ENCODE peak calls at places on chromosomes 6 and 20, in eight cellular contexts. H, V, S, D, Y, A, X and P are unnamed samples.

GRCh38 chr20:10492065-10492464 is 57.0 kb downstream of the SLX4IP start:
- DNase-seq in H (no peak), V (no peak), S (no peak), D (no peak), Y (no peak), A (no peak), X (no peak), P (no peak)

GRCh38 chr6:155106456-155107107 is 111.5 kb downstream of the TIAM2 start:
- DNase-seq in H (no peak), V (no peak), S (no peak), D (no peak), Y (no peak), A (no peak), X (no peak), P (no peak)

GRCh38 chr20:53872561-53873248 is 197.7 kb downstream of the BCAS1 start:
- DNase-seq in H (no peak), V (peak; percentile 74), S (no peak), D (no peak), Y (no peak), A (no peak), X (peak; percentile 61), P (no peak)

GRCh38 chr6:33708516-33709204 is 2.8 kb downstream of the UQCC2 start:
- DNase-seq in H (no peak), V (no peak), S (no peak), D (no peak), Y (no peak), A (no peak), X (no peak), P (no peak)

GRCh38 chr6:125868996-125869395 is 78.2 kb downstream of the NCOA7 start:
- DNase-seq in H (peak; percentile 63), V (no peak), S (peak; percentile 53), D (no peak), Y (no peak), A (no peak), X (no peak), P (peak; percentile 73)

GRCh38 chr6:157233686-157234085 is 89.6 kb downstream of the TMEM242 start:
- DNase-seq in H (no peak), V (no peak), S (no peak), D (no peak), Y (no peak), A (no peak), X (no peak), P (peak; percentile 13)

GRCh38 chr6:53706525-53706924 is 41.0 kb upstream of the KLHL31 start:
- DNase-seq in H (no peak), V (no peak), S (no peak), D (no peak), Y (no peak), A (no peak), X (no peak), P (no peak)

GRCh38 chr6:140393665-140394064 is 1019.2 kb upstream of the CITED2 start:
- DNase-seq in H (no peak), V (no peak), S (no peak), D (no peak), Y (no peak), A (no peak), X (no peak), P (no peak)

GRCh38 chr6:158048589-158048988 is 66.9 kb downstream of the SYNJ2 start:
- DNase-seq in H (no peak), V (no peak), S (no peak), D (no peak), Y (no peak), A (no peak), X (no peak), P (no peak)

GRCh38 chr6:14476793-14477531 is 359.4 kb downstream of the CD83 start:
- DNase-seq in H (no peak), V (no peak), S (peak; percentile 52), D (peak; percentile 74), Y (peak; percentile 51), A (peak; percentile 78), X (no peak), P (no peak)

GRCh38 chr6:89079611-89080213 is 839 bp upstream of the PNRC1 start:
- DNase-seq in H (peak; percentile 31), V (peak; percentile 84), S (no peak), D (peak; percentile 64), Y (peak; percentile 69), A (no peak), X (peak; percentile 80), P (no peak)

GRCh38 chr20:10171864-10172751 is 46.5 kb upstream of the SNAP25 start:
- DNase-seq in H (peak; percentile 15), V (no peak), S (peak; percentile 51), D (peak; percentile 22), Y (peak; percentile 73), A (peak; percentile 89), X (no peak), P (peak; percentile 71)

GRCh38 chr20:22925613-22925983 is 109.5 kb upstream of the SSTR4 start:
- DNase-seq in H (no peak), V (no peak), S (no peak), D (no peak), Y (no peak), A (no peak), X (no peak), P (no peak)

GRCh38 chr6:27471365-27472115 is 1.4 kb downstream of the ZNF184 start:
- DNase-seq in H (no peak), V (no peak), S (no peak), D (no peak), Y (no peak), A (no peak), X (no peak), P (no peak)
- H3K4me3 ChIP-seq in H (peak overlapping the region; percentile 61), V (peak overlapping the region; percentile 91), S (peak overlapping the region; percentile 79), D (no peak overlapping the region), Y (peak overlapping the region; percentile 79), A (peak overlapping the region; percentile 73), X (no peak overlapping the region), P (peak overlapping the region; percentile 76)

DNA sequence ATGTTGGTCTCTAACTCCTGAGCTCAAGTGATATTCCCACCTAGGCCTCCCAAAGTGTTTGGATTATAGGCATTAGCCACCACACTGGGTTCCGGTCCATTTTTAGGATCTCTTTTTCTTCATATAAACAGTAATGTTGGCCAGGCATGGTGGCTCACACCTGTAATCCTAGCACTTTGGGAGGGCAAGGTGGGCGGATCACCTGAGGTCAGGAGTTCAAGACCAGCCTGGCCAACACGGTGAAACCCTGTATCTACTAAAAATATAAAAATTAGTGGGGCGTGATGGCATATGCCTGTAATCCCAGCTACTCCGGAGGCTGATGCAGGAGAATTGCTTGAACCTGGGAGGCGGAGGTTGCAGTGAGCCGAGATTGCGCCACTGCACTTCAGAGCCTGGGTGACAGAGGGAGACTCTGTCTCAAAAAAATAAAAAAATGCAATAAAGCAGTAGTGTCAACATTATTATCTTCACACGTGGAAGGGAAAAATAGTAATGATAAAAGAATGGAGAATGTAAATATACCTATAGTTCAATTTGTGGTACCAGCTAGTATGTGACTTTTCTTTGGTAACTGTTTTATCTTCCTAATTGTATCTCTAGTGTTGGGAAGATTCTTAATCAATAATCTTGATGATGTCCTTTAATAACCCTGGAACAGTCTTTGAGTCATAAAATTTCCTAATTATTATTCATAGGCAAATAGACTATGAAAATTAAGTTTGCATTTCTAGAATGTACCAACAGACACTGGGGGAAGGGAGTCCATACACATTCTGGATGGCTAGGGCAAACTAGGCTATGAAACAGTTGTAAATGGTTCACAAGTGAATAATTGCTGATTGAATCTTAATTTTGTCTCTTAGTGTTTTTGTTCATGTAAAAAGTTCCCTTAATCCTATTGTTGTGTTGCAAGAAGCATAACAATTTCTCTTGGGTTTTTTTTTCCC is 3.6 kb downstream of the PARD6B start:
- DNase-seq in H (no peak), V (no peak), S (no peak), D (no peak), Y (no peak), A (no peak), X (no peak), P (no peak)
- H3K27ac ChIP-seq in H (no peak overlapping the region), V (no peak overlapping the region), S (no peak overlapping the region), D (peak overlapping the region; percentile 52), Y (peak overlapping the region; percentile 89), A (peak overlapping the region; percentile 54), X (no peak overlapping the region), P (no peak overlapping the region)

GRCh38 chr6:169654590-169655391 is 47.0 kb downstream of the WDR27 start:
- DNase-seq in H (no peak), V (peak; percentile 76), S (peak; percentile 67), D (peak; percentile 84), Y (peak; percentile 77), A (no peak), X (peak; percentile 73), P (peak; percentile 60)

GRCh38 chr6:169652896-169653295 is 48.9 kb downstream of the WDR27 start:
- DNase-seq in H (no peak), V (no peak), S (no peak), D (no peak), Y (no peak), A (no peak), X (no peak), P (no peak)

GRCh38 chr6:169651498-169651897 is 50.3 kb downstream of the WDR27 start:
- DNase-seq in H (no peak), V (no peak), S (no peak), D (no peak), Y (no peak), A (no peak), X (no peak), P (no peak)

GRCh38 chr6:169650959-169651292 is 50.9 kb downstream of the WDR27 start:
- DNase-seq in H (no peak), V (no peak), S (no peak), D (no peak), Y (no peak), A (no peak), X (no peak), P (no peak)

GRCh38 chr6:169653691-169654090 is 48.1 kb downstream of the WDR27 start:
- DNase-seq in H (no peak), V (no peak), S (no peak), D (no peak), Y (no peak), A (no peak), X (no peak), P (no peak)
- H3K4me3 ChIP-seq in H (no peak overlapping the region), V (no peak overlapping the region), S (no peak overlapping the region), D (no peak overlapping the region), Y (no peak overlapping the region), A (no peak overlapping the region), X (no peak overlapping the region), P (no peak overlapping the region)

GRCh38 chr6:25233226-25233625 is 45.9 kb upstream of the CARMIL1 start:
- DNase-seq in H (no peak), V (no peak), S (no peak), D (no peak), Y (no peak), A (no peak), X (no peak), P (no peak)

GRCh38 chr6:25237579-25237978 is 41.6 kb upstream of the CARMIL1 start:
- DNase-seq in H (no peak), V (no peak), S (no peak), D (no peak), Y (no peak), A (no peak), X (no peak), P (no peak)

GRCh38 chr6:25229671-25230321 is 49.4 kb upstream of the CARMIL1 start:
- DNase-seq in H (no peak), V (no peak), S (no peak), D (no peak), Y (no peak), A (no peak), X (no peak), P (no peak)

GRCh38 chr6:25227854-25228253 is 51.3 kb upstream of the CARMIL1 start:
- DNase-seq in H (no peak), V (no peak), S (no peak), D (no peak), Y (no peak), A (no peak), X (no peak), P (no peak)

DNA sequence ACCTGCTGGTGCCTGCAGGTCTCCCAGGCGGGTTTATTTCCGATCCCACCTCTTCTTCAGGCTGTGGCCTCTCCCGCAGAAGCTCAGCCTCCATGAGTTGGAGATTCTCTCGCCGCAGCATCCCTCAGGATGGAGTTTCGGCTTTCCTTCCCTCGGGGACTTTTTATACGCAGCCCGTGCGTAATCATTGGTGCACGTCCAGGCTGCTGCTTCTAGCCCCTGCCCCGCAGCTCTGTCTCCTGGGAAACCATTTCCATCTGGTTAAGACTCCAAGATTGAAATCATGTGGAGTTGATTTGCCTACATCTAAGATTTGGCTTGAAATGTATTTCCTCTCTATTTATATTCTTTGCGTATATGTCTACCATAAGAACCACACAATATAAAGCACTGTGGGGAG is 46.7 kb upstream of the CARMIL1 start:
- DNase-seq in H (peak; percentile 49), V (no peak), S (no peak), D (no peak), Y (no peak), A (no peak), X (no peak), P (peak; percentile 79)
- H3K27ac ChIP-seq in H (peak overlapping the region; percentile 6), V (no peak overlapping the region), S (no peak overlapping the region), D (no peak overlapping the region), Y (no peak overlapping the region), A (no peak overlapping the region), X (no peak overlapping the region), P (peak overlapping the region; percentile 2)